ENCODE peak calls at places on chromosomes 12 and 14, in six cellular contexts. One of them, this sample, is unnamed.

GRCh38 chr14:78450945-78451344 is 280.8 kb downstream of the NRXN3 start:
- DNase-seq in adipocyte: no peak
- DNase-seq in WTC11: no peak
- DNase-seq in HFFc6: no peak
- DNase-seq in AG08395: no peak
- DNase-seq in astrocyte of the spinal cord: no peak
- DNase-seq in this sample: no peak

GRCh38 chr12:112938751-112939150 is 477 bp downstream of the OAS3 start:
- DNase-seq in adipocyte: no peak
- DNase-seq in WTC11: no peak
- DNase-seq in HFFc6: no peak
- DNase-seq in AG08395: no peak
- DNase-seq in astrocyte of the spinal cord: peak
- DNase-seq in this sample: no peak

GRCh38 chr12:6372403-6373003 is 2.9 kb downstream of the SCNN1A start:
- DNase-seq in adipocyte: peak
- DNase-seq in WTC11: no peak
- DNase-seq in HFFc6: peak
- DNase-seq in AG08395: peak
- DNase-seq in astrocyte of the spinal cord: peak
- DNase-seq in this sample: peak

GRCh38 chr14:104555621-104556255 is 23.8 kb upstream of the C14orf180 start:
- DNase-seq in adipocyte: no peak
- DNase-seq in WTC11: peak
- DNase-seq in HFFc6: no peak
- DNase-seq in AG08395: no peak
- DNase-seq in astrocyte of the spinal cord: no peak
- DNase-seq in this sample: peak

GRCh38 chr12:106138646-106139421 is at the start of gene NUAK1:
- DNase-seq in adipocyte: peak
- DNase-seq in WTC11: peak
- DNase-seq in HFFc6: peak
- DNase-seq in AG08395: peak
- DNase-seq in astrocyte of the spinal cord: peak
- DNase-seq in this sample: peak

GRCh38 chr14:69105326-69105725 is 47.6 kb downstream of the DCAF5 start:
- DNase-seq in adipocyte: peak
- DNase-seq in WTC11: no peak
- DNase-seq in HFFc6: peak
- DNase-seq in AG08395: peak
- DNase-seq in astrocyte of the spinal cord: peak
- DNase-seq in this sample: no peak

GRCh38 chr12:92224685-92225331 is 79.2 kb upstream of the BTG1 start:
- DNase-seq in adipocyte: peak
- DNase-seq in WTC11: no peak
- DNase-seq in HFFc6: peak
- DNase-seq in AG08395: peak
- DNase-seq in astrocyte of the spinal cord: peak
- DNase-seq in this sample: no peak

GRCh38 chr12:20716985-20717384 is 21.9 kb downstream of the SLCO1C1 start:
- DNase-seq in adipocyte: no peak
- DNase-seq in WTC11: no peak
- DNase-seq in HFFc6: no peak
- DNase-seq in AG08395: no peak
- DNase-seq in astrocyte of the spinal cord: no peak
- DNase-seq in this sample: no peak

GRCh38 chr14:105075364-105076295 is 10.4 kb upstream of the GPR132 start:
- DNase-seq in adipocyte: peak
- DNase-seq in WTC11: no peak
- DNase-seq in HFFc6: peak
- DNase-seq in AG08395: peak
- DNase-seq in astrocyte of the spinal cord: no peak
- DNase-seq in this sample: peak

GRCh38 chr14:44935155-44935554 is 26.6 kb downstream of the KLHL28 start:
- DNase-seq in adipocyte: no peak
- DNase-seq in WTC11: no peak
- DNase-seq in HFFc6: no peak
- DNase-seq in AG08395: no peak
- DNase-seq in astrocyte of the spinal cord: no peak
- DNase-seq in this sample: no peak

GRCh38 chr14:23561873-23562821 is 5.4 kb downstream of the AP1G2 start:
- DNase-seq in adipocyte: no peak
- DNase-seq in WTC11: no peak
- DNase-seq in HFFc6: no peak
- DNase-seq in AG08395: no peak
- DNase-seq in astrocyte of the spinal cord: no peak
- DNase-seq in this sample: no peak

GRCh38 chr12:112813836-112814235 is 22.3 kb downstream of the RPH3A start:
- DNase-seq in adipocyte: no peak
- DNase-seq in WTC11: no peak
- DNase-seq in HFFc6: no peak
- DNase-seq in AG08395: no peak
- DNase-seq in astrocyte of the spinal cord: no peak
- DNase-seq in this sample: no peak

GRCh38 chr14:68659021-68659931 is 133.6 kb downstream of the ZFP36L1 start:
- DNase-seq in adipocyte: peak
- DNase-seq in WTC11: no peak
- DNase-seq in HFFc6: no peak
- DNase-seq in AG08395: peak
- DNase-seq in astrocyte of the spinal cord: peak
- DNase-seq in this sample: peak

GRCh38 chr12:4700621-4701026 is 19.6 kb upstream of the GALNT8 start:
- DNase-seq in adipocyte: no peak
- DNase-seq in WTC11: peak
- DNase-seq in HFFc6: no peak
- DNase-seq in AG08395: no peak
- DNase-seq in astrocyte of the spinal cord: peak
- DNase-seq in this sample: no peak

GRCh38 chr14:49982522-49982951 is 89.7 kb downstream of the ARF6 start:
- DNase-seq in adipocyte: peak
- DNase-seq in WTC11: no peak
- DNase-seq in HFFc6: peak
- DNase-seq in AG08395: peak
- DNase-seq in astrocyte of the spinal cord: peak
- DNase-seq in this sample: no peak

GRCh38 chr14:105702275-105702817 is 176.0 kb downstream of the TMEM121 start:
- DNase-seq in adipocyte: no peak
- DNase-seq in WTC11: no peak
- DNase-seq in HFFc6: no peak
- DNase-seq in AG08395: no peak
- DNase-seq in astrocyte of the spinal cord: no peak
- DNase-seq in this sample: no peak

GRCh38 chr14:68015356-68016242 is 196.0 kb downstream of the RAD51B start:
- DNase-seq in adipocyte: no peak
- DNase-seq in WTC11: no peak
- DNase-seq in HFFc6: peak
- DNase-seq in AG08395: no peak
- DNase-seq in astrocyte of the spinal cord: peak
- DNase-seq in this sample: no peak

GRCh38 chr12:70883855-70884254 is 36.7 kb downstream of the PTPRR start:
- DNase-seq in adipocyte: no peak
- DNase-seq in WTC11: no peak
- DNase-seq in HFFc6: no peak
- DNase-seq in AG08395: no peak
- DNase-seq in astrocyte of the spinal cord: no peak
- DNase-seq in this sample: peak

GRCh38 chr14:47435331-47435965 is 240.0 kb downstream of the MDGA2 start:
- DNase-seq in adipocyte: no peak
- DNase-seq in WTC11: no peak
- DNase-seq in HFFc6: no peak
- DNase-seq in AG08395: no peak
- DNase-seq in astrocyte of the spinal cord: no peak
- DNase-seq in this sample: no peak

GRCh38 chr12:20220339-20220738 is 148.0 kb upstream of the PDE3A start:
- DNase-seq in adipocyte: peak
- DNase-seq in WTC11: peak
- DNase-seq in HFFc6: no peak
- DNase-seq in AG08395: peak
- DNase-seq in astrocyte of the spinal cord: peak
- DNase-seq in this sample: peak

GRCh38 chr14:79251278-79251677 is 960.0 kb downstream of the DIO2 start:
- DNase-seq in adipocyte: no peak
- DNase-seq in WTC11: no peak
- DNase-seq in HFFc6: no peak
- DNase-seq in AG08395: no peak
- DNase-seq in astrocyte of the spinal cord: no peak
- DNase-seq in this sample: no peak

GRCh38 chr12:119841433-119842210 is 35.5 kb downstream of the CIT start:
- DNase-seq in adipocyte: no peak
- DNase-seq in WTC11: no peak
- DNase-seq in HFFc6: no peak
- DNase-seq in AG08395: peak
- DNase-seq in astrocyte of the spinal cord: peak
- DNase-seq in this sample: no peak

GRCh38 chr12:14395059-14395778 is 29.7 kb downstream of the ATF7IP start:
- DNase-seq in adipocyte: no peak
- DNase-seq in WTC11: no peak
- DNase-seq in HFFc6: no peak
- DNase-seq in AG08395: no peak
- DNase-seq in astrocyte of the spinal cord: no peak
- DNase-seq in this sample: no peak

GRCh38 chr12:48021485-48022179 is 17.4 kb upstream of the COL2A1 start:
- DNase-seq in adipocyte: no peak
- DNase-seq in WTC11: peak
- DNase-seq in HFFc6: peak
- DNase-seq in AG08395: no peak
- DNase-seq in astrocyte of the spinal cord: no peak
- DNase-seq in this sample: no peak